ENCODE peak calls at places on chromosomes 12 and 14, in eight cellular contexts. B, F, T, G, K, Q, J and W are unnamed samples.

GRCh38 chr12:42794811-42795210 is 205.3 kb upstream of the PRICKLE1 start:
- DNase-seq in Q (peak; percentile 39), B (no peak), J (no peak), T (no peak), F (no peak), G (no peak), K (no peak), W (no peak)

GRCh38 chr12:95173392-95174251 is 43.6 kb downstream of the FGD6 start:
- DNase-seq in Q (peak; percentile 91), F (no peak), G (no peak), B (peak; percentile 81), T (peak; percentile 90), J (peak; percentile 90), K (peak; percentile 65), W (peak; percentile 44)

GRCh38 chr14:91321131-91321530 is 76.6 kb upstream of the GPR68 start:
- DNase-seq in T (no peak), K (no peak), J (no peak), G (no peak), F (no peak), Q (no peak), B (no peak), W (no peak)

GRCh38 chr12:6764011-6764828 is 1.9 kb upstream of the PTMS start:
- DNase-seq in J (peak; percentile 100), G (no peak), Q (peak; percentile 95), K (peak; percentile 89), T (peak; percentile 99), F (peak; percentile 97), B (peak; percentile 85), W (peak; percentile 95)

GRCh38 chr14:54839681-54840080 is 62.9 kb downstream of the GCH1 start:
- DNase-seq in Q (peak; percentile 8), K (no peak), J (peak; percentile 19), T (peak; percentile 71), B (peak; percentile 53), G (no peak), F (no peak), W (no peak)

GRCh38 chr14:74647834-74648361 is 35.9 kb upstream of the LTBP2 start:
- DNase-seq in B (no peak), G (no peak), F (peak; percentile 54), J (no peak), Q (peak; percentile 57), K (no peak), T (no peak), W (peak; percentile 44)

GRCh38 chr14:94622653-94623421 is 10.6 kb downstream of the SERPINA3 start:
- DNase-seq in J (no peak), F (no peak), Q (no peak), B (no peak), T (no peak), K (no peak), G (no peak), W (no peak)

GRCh38 chr14:104973215-104974145 is 4.7 kb downstream of the AHNAK2 start:
- DNase-seq in T (peak; percentile 96), B (peak; percentile 96), G (no peak), Q (peak; percentile 98), J (peak; percentile 97), K (peak; percentile 87), F (peak; percentile 95), W (peak; percentile 89)

GRCh38 chr12:30437616-30438015 is 258.1 kb downstream of the IPO8 start:
- DNase-seq in F (no peak), T (peak; percentile 84), B (no peak), K (no peak), G (no peak), Q (no peak), J (no peak), W (no peak)

GRCh38 chr12:94922561-94922960 is 80.9 kb downstream of the NDUFA12 start:
- DNase-seq in F (no peak), Q (no peak), K (no peak), B (no peak), G (no peak), J (no peak), T (no peak), W (no peak)

GRCh38 chr12:113044516-113044915 is 12.0 kb upstream of the DTX1 start:
- DNase-seq in B (no peak), T (no peak), Q (peak; percentile 38), F (no peak), J (no peak), K (no peak), G (no peak), W (no peak)

GRCh38 chr12:124359671-124360581 is 65.0 kb downstream of the RFLNA start:
- DNase-seq in T (peak; percentile 86), Q (no peak), G (no peak), F (peak; percentile 94), J (no peak), K (peak; percentile 78), B (no peak), W (no peak)

GRCh38 chr12:31306871-31307270 is 19.1 kb downstream of the SINHCAF start:
- DNase-seq in F (no peak), T (no peak), B (no peak), G (no peak), K (no peak), Q (no peak), J (no peak), W (no peak)

GRCh38 chr12:47819902-47820630 is at the start of gene HDAC7:
- DNase-seq in F (peak; percentile 95), J (peak; percentile 86), G (no peak), K (peak; percentile 85), B (peak; percentile 45), T (peak; percentile 95), Q (peak; percentile 68), W (peak; percentile 88)
- TF ChIP-seq CTCF in F (no peak), J (no peak), G (no peak), K (no peak), B (no peak), T (no peak), Q (peak; percentile 14), W (no peak)

GRCh38 chr14:71720978-71721624 is 211.1 kb upstream of the RGS6 start:
- DNase-seq in F (no peak), Q (peak; percentile 86), B (peak; percentile 64), T (peak; percentile 88), K (peak; percentile 14), G (no peak), J (peak; percentile 71), W (peak; percentile 50)
- TF ChIP-seq CTCF in F (no peak), Q (peak; percentile 79), B (peak; percentile 36), T (peak; percentile 71), K (peak; percentile 34), G (no peak), J (peak; percentile 46), W (no peak)

GRCh38 chr14:100524233-100524932 is 62.8 kb downstream of the BEGAIN start:
- DNase-seq in J (no peak), T (no peak), G (no peak), F (no peak), Q (no peak), K (no peak), B (no peak), W (no peak)

GRCh38 chr14:100526057-100526456 is 61.2 kb downstream of the BEGAIN start:
- DNase-seq in T (no peak), B (no peak), K (no peak), Q (no peak), F (no peak), J (no peak), G (no peak), W (no peak)

GRCh38 chr14:100523536-100524025 is 63.6 kb downstream of the BEGAIN start:
- DNase-seq in F (no peak), Q (no peak), B (no peak), J (no peak), K (no peak), T (no peak), G (no peak), W (no peak)

GRCh38 chr14:100525615-100526014 is 61.6 kb downstream of the BEGAIN start:
- DNase-seq in G (no peak), Q (no peak), F (peak; percentile 67), T (no peak), J (no peak), K (no peak), B (no peak), W (no peak)

GRCh38 chr14:100524933-100525243 is 62.3 kb downstream of the BEGAIN start:
- DNase-seq in G (no peak), Q (no peak), F (peak; percentile 72), J (peak; percentile 46), B (no peak), T (no peak), K (no peak), W (no peak)
- TF ChIP-seq CTCF in G (peak; percentile 55), Q (no peak), F (no peak), J (peak; percentile 55), B (no peak), T (no peak), K (peak; percentile 39), W (no peak)

GRCh38 chr14:66508846-66509621 is 1.1 kb downstream of the GPHN start:
- DNase-seq in G (peak; percentile 21), K (peak; percentile 50), B (peak; percentile 28), F (peak; percentile 80), T (peak; percentile 26), Q (peak; percentile 49), J (peak; percentile 13), W (peak; percentile 37)

GRCh38 chr14:66509874-66510273 is 1.9 kb downstream of the GPHN start:
- DNase-seq in J (no peak), Q (peak; percentile 4), G (no peak), K (no peak), B (no peak), T (no peak), F (no peak), W (no peak)

GRCh38 chr14:66508547-66508845 is 549 bp downstream of the GPHN start:
- DNase-seq in T (no peak), G (no peak), J (no peak), F (no peak), B (no peak), K (no peak), Q (no peak), W (no peak)

GRCh38 chr14:66507181-66507721 is 696 bp upstream of the GPHN start:
- DNase-seq in J (no peak), F (no peak), K (no peak), T (no peak), Q (no peak), B (no peak), G (peak; percentile 10), W (no peak)

GRCh38 chr14:66507722-66508546 is at the start of gene GPHN:
- DNase-seq in J (peak; percentile 98), K (peak; percentile 96), Q (peak; percentile 99), T (peak; percentile 99), B (peak; percentile 95), F (peak; percentile 94), G (peak; percentile 75), W (peak; percentile 94)
- TF ChIP-seq CTCF in J (no peak), K (peak; percentile 15), Q (peak; percentile 44), T (peak; percentile 34), B (no peak), F (no peak), G (no peak), W (no peak)

GRCh38 chr14:67883717-67884116 is 64.1 kb downstream of the RAD51B start:
- DNase-seq in B (no peak), J (peak; percentile 18), G (no peak), K (no peak), T (peak; percentile 56), F (no peak), Q (no peak), W (peak; percentile 8)
- TF ChIP-seq CTCF in B (no peak), J (peak; percentile 65), G (no peak), K (peak; percentile 37), T (peak; percentile 21), F (peak; percentile 22), Q (peak; percentile 27), W (no peak)

GRCh38 chr14:64278458-64278857 is 15.7 kb downstream of the ESR2 start:
- DNase-seq in T (no peak), J (no peak), Q (no peak), G (no peak), K (no peak), F (no peak), B (no peak), W (no peak)
- TF ChIP-seq CTCF in T (no peak), J (no peak), Q (no peak), G (no peak), K (no peak), F (no peak), B (no peak), W (no peak)

GRCh38 chr14:106790189-106791036 is 1264.0 kb downstream of the TMEM121 start:
- DNase-seq in T (no peak), F (no peak), Q (peak; percentile 32), J (peak; percentile 57), G (peak; percentile 52), B (peak; percentile 92), K (peak; percentile 89), W (peak; percentile 26)
- TF ChIP-seq CTCF in T (peak; percentile 61), F (peak; percentile 14), Q (peak; percentile 65), J (peak; percentile 33), G (peak; percentile 90), B (peak; percentile 90), K (peak; percentile 83), W (peak; percentile 83)